ENCODE peak calls at places on chromosomes 16 and 17, in four cellular contexts. X, R, W and J are unnamed samples.

GRCh38 chr16:1909661-1910231 is 8.5 kb downstream of the HS3ST6 start:
- DNase-seq in W (no peak), R (no peak), X (no peak), J (no peak)

GRCh38 chr17:1686086-1686485 is 1.4 kb upstream of the PRPF8 start:
- DNase-seq in X (no peak), R (no peak), W (no peak), J (no peak)

GRCh38 chr16:49492090-49492801 is 118.6 kb downstream of the C16orf78 start:
- DNase-seq in X (peak), R (no peak), W (peak), J (no peak)

GRCh38 chr16:67605641-67606040 is 39.3 kb upstream of the CARMIL2 start:
- DNase-seq in X (no peak), W (no peak), R (no peak), J (no peak)

GRCh38 chr16:4795181-4795827 is at the start of gene SMIM22:
- DNase-seq in R (no peak), X (no peak), W (no peak), J (no peak)

GRCh38 chr16:4917117-4917516 is 19.8 kb downstream of the PPL start:
- DNase-seq in W (no peak), X (no peak), R (no peak), J (no peak)

GRCh38 chr16:85871756-85872155 is 27.2 kb upstream of the IRF8 start:
- DNase-seq in W (no peak), R (no peak), X (no peak), J (no peak)

GRCh38 chr16:68739964-68740627 is 3.0 kb downstream of the CDH1 start:
- DNase-seq in W (no peak), X (no peak), R (no peak), J (no peak)

GRCh38 chr17:81807210-81807719 is 3.3 kb downstream of the GCGR start:
- DNase-seq in W (no peak), X (no peak), R (no peak), J (no peak)

GRCh38 chr16:180921-181667 is 835 bp downstream of the HBQ1 start:
- DNase-seq in X (no peak), W (peak), R (no peak), J (no peak)

GRCh38 chr17:42183741-42184711 is 1.2 kb downstream of the HCRT start:
- DNase-seq in W (peak), R (no peak), X (no peak), J (no peak)

GRCh38 chr17:1865252-1866037 is 35.6 kb downstream of the RPA1 start:
- DNase-seq in W (peak), X (no peak), R (no peak), J (no peak)

GRCh38 chr16:578232-578869 is 8.6 kb downstream of the PIGQ start:
- DNase-seq in X (no peak), R (no peak), W (no peak), J (no peak)

GRCh38 chr17:44464037-44464436 is 39.2 kb downstream of the GPATCH8 start:
- DNase-seq in R (no peak), X (no peak), W (no peak), J (no peak)

GRCh38 chr16:67000384-67001158 is 12.2 kb downstream of the CES4A start:
- DNase-seq in W (peak), X (peak), R (no peak), J (no peak)

GRCh38 chr17:17144061-17144460 is 62.1 kb downstream of the PLD6 start:
- DNase-seq in X (no peak), R (no peak), W (no peak), J (no peak)

GRCh38 chr16:10950393-10950792 is 6.0 kb downstream of the CLEC16A start:
- DNase-seq in W (no peak), X (no peak), R (no peak), J (no peak)

GRCh38 chr17:81962499-81963441 is 1.8 kb upstream of the NOTUM start:
- DNase-seq in W (no peak), X (no peak), R (no peak), J (no peak)

GRCh38 chr16:21101631-21102420 is 48.8 kb downstream of the DNAH3 start:
- DNase-seq in W (no peak), X (no peak), R (no peak), J (no peak)

GRCh38 chr16:47196457-47196856 is 52.7 kb upstream of the NETO2 start:
- DNase-seq in X (no peak), W (no peak), R (no peak), J (no peak)

GRCh38 chr17:28950017-28950751 is 1.1 kb downstream of the PHF12 start:
- DNase-seq in W (peak), R (no peak), X (peak), J (no peak)

GRCh38 chr16:81618661-81619060 is 160.4 kb upstream of the PLCG2 start:
- DNase-seq in X (no peak), R (no peak), W (no peak), J (no peak)

GRCh38 chr16:58843675-58844074 is 109.6 kb upstream of the GOT2 start:
- DNase-seq in R (peak), W (no peak), X (no peak), J (no peak)
- TF ChIP-seq CTCF in R (no peak), W (peak), X (no peak), J (no peak)

GRCh38 chr17:40341808-40342574 is 22.5 kb downstream of the GJD3 start:
- DNase-seq in R (no peak), X (peak), W (peak), J (no peak)
- H3K4me3 ChIP-seq in R (peak), X (peak), W (peak), J (peak)

GRCh38 chr16:88744839-88745521 is 38.7 kb downstream of the CTU2 start:
- DNase-seq in W (peak), R (no peak), X (no peak), J (no peak)

GRCh38 chr16:88749358-88749757 is 35.7 kb downstream of the PIEZO1 start:
- DNase-seq in W (no peak), X (no peak), R (no peak), J (no peak)

GRCh38 chr16:88746511-88746910 is 38.5 kb downstream of the PIEZO1 start:
- DNase-seq in W (peak), R (no peak), X (no peak), J (no peak)

GRCh38 chr16:88748364-88748763 is 36.7 kb downstream of the PIEZO1 start:
- DNase-seq in W (no peak), X (no peak), R (no peak), J (no peak)

GRCh38 chr16:88747588-88748301 is 37.3 kb downstream of the PIEZO1 start:
- DNase-seq in R (no peak), X (no peak), W (no peak), J (no peak)
- TF ChIP-seq CTCF in R (peak), X (no peak), W (peak), J (peak)

GRCh38 chr17:13509561-13509960 is 92.2 kb downstream of the HS3ST3A1 start:
- DNase-seq in R (no peak), X (no peak), W (no peak), J (no peak)
- H3K4me3 ChIP-seq in R (no peak), X (no peak), W (no peak), J (no peak)